ENCODE peak calls at places on chromosomes 6 and 20, in nine cellular contexts. P is HCT116, S is A549, L is heart left ventricle, Q is body of pancreas, E is ovary, O is uterus, U is tibial nerve, Y is breast epithelium. X is an unnamed sample.

GRCh38 chr6:20704325-20704724 is 170.1 kb downstream of the CDKAL1 start:
- DNase-seq in P (no peak), S (no peak), L (no peak), Q (no peak), E (no peak), O (no peak), U (no peak), Y (no peak), X (no peak)

GRCh38 chr6:37615564-37616340 is 81.9 kb downstream of the MDGA1 start:
- DNase-seq in P (peak; percentile 52), S (no peak), L (no peak), Q (no peak), E (no peak), O (no peak), U (no peak), Y (no peak), X (no peak)

GRCh38 chr6:30979690-30980089 is 3.8 kb upstream of the MUC21 start:
- DNase-seq in P (no peak), S (no peak), L (no peak), Q (no peak), E (no peak), O (no peak), U (no peak), Y (no peak), X (no peak)

GRCh38 chr20:38209736-38210405 is 44.8 kb upstream of the TGM2 start:
- DNase-seq in P (no peak), S (no peak), L (no peak), Q (no peak), E (no peak), O (no peak), U (no peak), Y (no peak), X (no peak)

GRCh38 chr6:166989427-166990034 is 9.7 kb upstream of the CEP43 start:
- DNase-seq in P (no peak), S (peak; percentile 23), L (no peak), Q (no peak), E (no peak), O (no peak), U (no peak), Y (no peak), X (peak; percentile 48)

GRCh38 chr6:30740993-30741784 is 1.3 kb downstream of the FLOT1 start:
- DNase-seq in P (no peak), S (no peak), L (no peak), Q (no peak), E (no peak), O (no peak), U (no peak), Y (no peak), X (no peak)

GRCh38 chr20:41135187-41135887 is 2.0 kb upstream of the PLCG1 start:
- DNase-seq in P (peak; percentile 32), S (peak; percentile 44), L (no peak), Q (peak; percentile 55), E (no peak), O (no peak), U (no peak), Y (no peak), X (peak; percentile 45)

GRCh38 chr6:139530551-139530950 is 156.1 kb upstream of the CITED2 start:
- DNase-seq in P (no peak), S (no peak), L (no peak), Q (no peak), E (no peak), O (no peak), U (no peak), Y (no peak), X (no peak)

GRCh38 chr20:34951252-34951651 is 4.4 kb downstream of the GSS start:
- DNase-seq in P (no peak), S (no peak), L (no peak), Q (no peak), E (no peak), O (no peak), U (no peak), Y (no peak), X (no peak)

GRCh38 chr6:43185391-43185790 is 3.4 kb downstream of the CUL9 start:
- DNase-seq in P (no peak), S (no peak), L (no peak), Q (no peak), E (no peak), O (no peak), U (no peak), Y (no peak), X (no peak)

DNA sequence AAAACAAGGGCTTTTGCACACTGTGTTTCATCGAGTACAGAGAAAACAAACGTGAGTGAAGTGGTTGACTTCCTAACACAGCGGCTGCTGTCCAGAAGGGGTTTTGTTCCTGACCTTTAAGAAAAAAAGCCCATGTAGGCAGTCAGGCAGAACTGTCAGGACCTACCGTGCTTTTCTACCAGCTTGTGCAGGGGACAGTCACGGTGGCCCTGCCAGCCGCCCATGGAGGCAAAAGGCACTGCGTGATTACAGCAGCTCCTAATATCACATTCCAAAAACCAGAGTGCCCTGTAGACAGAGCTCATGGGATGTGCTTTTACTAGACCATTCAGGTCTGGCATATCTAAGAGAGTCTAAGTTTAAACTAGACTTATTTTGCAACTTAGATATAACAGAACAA is 12.2 kb downstream of the TNFAIP3 start:
- DNase-seq in P (no peak), S (no peak), L (no peak), Q (no peak), E (no peak), O (no peak), U (no peak), Y (no peak), X (no peak)
- TF ChIP-seq POLR2A in P (no peak), S (no peak), L (no peak), Q (no peak), E (no peak), O (no peak), U (no peak), Y (no peak), X (no peak)

DNA sequence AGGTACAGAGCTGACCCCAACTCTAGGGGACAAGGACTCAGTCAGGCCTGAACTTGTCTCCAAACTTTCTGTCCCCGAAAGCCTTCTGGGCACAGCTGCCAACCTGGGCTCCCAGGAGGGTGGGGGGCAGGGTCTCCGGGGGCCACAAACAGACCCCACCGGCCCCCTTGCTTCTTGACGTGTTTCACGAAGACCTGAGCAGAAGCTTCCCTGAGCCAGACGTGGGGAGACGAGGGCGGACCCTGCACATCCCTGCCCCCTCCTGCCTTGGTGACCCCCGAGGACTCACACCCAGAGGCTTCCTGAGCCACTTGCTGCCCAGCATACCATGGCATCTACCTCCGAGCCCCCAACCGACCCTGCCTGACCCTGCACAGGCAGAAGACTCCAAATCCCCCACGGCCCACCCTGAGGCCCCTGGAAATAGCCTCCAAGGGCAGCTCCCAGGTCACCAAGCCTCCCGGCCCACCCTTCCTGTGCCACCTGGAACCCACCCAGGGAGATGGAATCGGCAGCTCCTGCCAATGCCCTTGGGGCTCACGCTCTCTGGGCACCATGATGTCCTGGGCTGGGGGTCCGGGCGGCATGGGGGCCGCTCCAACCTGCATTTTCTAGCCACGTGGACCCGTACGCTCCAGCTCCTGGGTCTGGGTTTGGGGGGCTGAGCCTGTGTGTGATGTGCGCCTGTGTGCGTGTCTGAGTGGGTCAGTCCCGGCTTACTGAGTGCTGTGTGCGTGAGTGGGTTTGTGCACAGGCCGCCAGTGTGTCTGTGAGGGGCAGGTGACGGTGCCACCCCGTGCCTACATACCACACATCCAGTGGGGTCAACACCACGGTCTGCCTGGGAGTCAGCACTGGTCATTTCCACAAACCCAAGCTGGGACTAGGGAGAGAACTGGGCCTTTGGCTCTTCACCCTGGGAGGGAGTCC is 2.5 kb upstream of the PTK6 start:
- DNase-seq in P (no peak), S (no peak), L (no peak), Q (no peak), E (no peak), O (no peak), U (no peak), Y (no peak), X (no peak)
- H3K4me3 ChIP-seq in P (no peak overlapping the region), S (no peak overlapping the region), L (no peak overlapping the region), Q (no peak overlapping the region), E (no peak overlapping the region), O (no peak overlapping the region), U (no peak overlapping the region), Y (no peak overlapping the region), X (no peak overlapping the region)

GRCh38 chr6:41682966-41683459 is 44.7 kb downstream of the MDFI start:
- DNase-seq in P (no peak), S (no peak), L (no peak), Q (no peak), E (no peak), O (peak; percentile 35), U (no peak), Y (no peak), X (no peak)

GRCh38 chr6:41684311-41685182 is 46.3 kb downstream of the MDFI start:
- DNase-seq in P (no peak), S (no peak), L (no peak), Q (no peak), E (no peak), O (no peak), U (no peak), Y (no peak), X (no peak)

GRCh38 chr6:41682497-41682961 is 44.3 kb downstream of the MDFI start:
- DNase-seq in P (no peak), S (no peak), L (peak; percentile 27), Q (peak; percentile 61), E (peak; percentile 38), O (no peak), U (no peak), Y (no peak), X (no peak)

GRCh38 chr6:41682056-41682477 is 43.8 kb downstream of the MDFI start:
- DNase-seq in P (peak; percentile 80), S (peak; percentile 85), L (peak; percentile 92), Q (peak; percentile 93), E (peak; percentile 93), O (peak; percentile 88), U (peak; percentile 88), Y (peak; percentile 88), X (peak; percentile 97)

GRCh38 chr6:41683460-41684310 is 45.4 kb downstream of the MDFI start:
- DNase-seq in P (no peak), S (peak; percentile 53), L (peak; percentile 84), Q (peak; percentile 79), E (peak; percentile 82), O (peak; percentile 75), U (peak; percentile 75), Y (peak; percentile 83), X (peak; percentile 84)
- TF ChIP-seq POLR2A in P (no peak), S (no peak), L (no peak), Q (no peak), E (no peak), O (peak; percentile 25), U (no peak), Y (no peak), X (no peak)

GRCh38 chr6:82006027-82006738 is 241.4 kb downstream of the IBTK start:
- DNase-seq in P (no peak), S (peak; percentile 44), L (no peak), Q (peak; percentile 12), E (peak; percentile 23), O (no peak), U (no peak), Y (no peak), X (peak; percentile 16)
- H3K4me3 ChIP-seq in P (no peak overlapping the region), S (no peak overlapping the region), L (no peak overlapping the region), Q (no peak overlapping the region), E (no peak overlapping the region), O (no peak overlapping the region), U (no peak overlapping the region), Y (no peak overlapping the region), X (no peak overlapping the region)